ENCODE peak calls at places on chromosome 14, in six cellular contexts. Y is LHCN-M2; F is sciatic nerve; A is stimulated activated CD4-positive, alpha-beta T cell treated with anti-CD3 and anti-CD28 coated beads, Interleukin-4, amount 100 ng/mL, for 4 hours; Q is skeletal muscle cell; C is SHP77. M is an unnamed sample.

GRCh38 chr14:35045798-35046047 is 349 bp upstream of the FAM177A1 start:
- DNase-seq in Y (no peak), A (no peak), C (no peak), F (no peak), Q (no peak), M (no peak)

GRCh38 chr14:79551591-79551990 is 659.7 kb downstream of the DIO2 start:
- DNase-seq in F (no peak), C (no peak), Y (no peak), Q (no peak), A (no peak), M (no peak)

GRCh38 chr14:54465654-54466053 is 23.1 kb downstream of the GMFB start:
- DNase-seq in A (no peak), C (no peak), Q (no peak), F (no peak), Y (no peak), M (no peak)

GRCh38 chr14:99676657-99677056 is 7.4 kb upstream of the CYP46A1 start:
- DNase-seq in Q (no peak), A (no peak), C (no peak), Y (no peak), F (peak; percentile 57), M (no peak)

GRCh38 chr14:58414845-58415244 is 12.5 kb downstream of the TIMM9 start:
- DNase-seq in F (no peak), Q (no peak), Y (no peak), A (no peak), C (no peak), M (no peak)

GRCh38 chr14:102975662-102976061 is 53.2 kb downstream of the AMN start:
- DNase-seq in A (no peak), C (no peak), F (no peak), Y (no peak), Q (no peak), M (no peak)

GRCh38 chr14:76768671-76769500 is 7.6 kb downstream of the VASH1 start:
- DNase-seq in C (no peak), Q (no peak), A (no peak), Y (no peak), F (no peak), M (peak; percentile 75)

GRCh38 chr14:104510794-104511611 is 68.6 kb upstream of the C14orf180 start:
- DNase-seq in C (no peak), A (no peak), Y (no peak), F (no peak), Q (no peak), M (no peak)

GRCh38 chr14:38042356-38042755 is 165.3 kb upstream of the SSTR1 start:
- DNase-seq in F (peak; percentile 57), A (no peak), Y (peak; percentile 71), C (no peak), Q (peak; percentile 22), M (no peak)

GRCh38 chr14:99649643-99650042 is 4.7 kb downstream of the HHIPL1 start:
- DNase-seq in Q (no peak), C (no peak), Y (no peak), A (no peak), F (no peak), M (no peak)

GRCh38 chr14:55245657-55246268 is 25.5 kb upstream of the FBXO34 start:
- DNase-seq in C (no peak), Y (peak; percentile 23), A (no peak), F (no peak), Q (no peak), M (no peak)

GRCh38 chr14:56002876-56003625 is 115.2 kb upstream of the PELI2 start:
- DNase-seq in C (peak; percentile 7), F (no peak), A (no peak), Y (no peak), Q (no peak), M (no peak)

GRCh38 chr14:44163946-44164345 is 343.1 kb downstream of the FSCB start:
- DNase-seq in Q (peak; percentile 43), C (no peak), Y (no peak), F (no peak), A (no peak), M (no peak)

GRCh38 chr14:51750542-51750941 is 98.8 kb downstream of the FRMD6 start:
- DNase-seq in Y (no peak), A (no peak), C (no peak), Q (no peak), F (no peak), M (no peak)

GRCh38 chr14:54902521-54903420 is at the start of gene GCH1:
- DNase-seq in Y (peak; percentile 19), Q (no peak), A (peak; percentile 77), F (peak; percentile 71), C (peak; percentile 74), M (peak; percentile 81)

GRCh38 chr14:39491134-39491541 is 58.9 kb upstream of the FBXO33 start:
- DNase-seq in F (no peak), Q (no peak), C (peak; percentile 26), A (no peak), Y (peak; percentile 31), M (no peak)

GRCh38 chr14:81430284-81430683 is 30.2 kb upstream of the STON2 start:
- DNase-seq in C (no peak), Q (no peak), Y (no peak), F (no peak), A (no peak), M (no peak)

GRCh38 chr14:34359423-34360120 is 102.5 kb downstream of the SPTSSA start:
- DNase-seq in F (no peak), Y (no peak), Q (no peak), A (no peak), C (no peak), M (no peak)

GRCh38 chr14:97642631-97643030 is 845.4 kb downstream of the VRK1 start:
- DNase-seq in A (no peak), Q (no peak), C (no peak), F (no peak), Y (no peak), M (no peak)

GRCh38 chr14:75479770-75480600 is 42.3 kb upstream of the BATF start:
- DNase-seq in F (no peak), A (no peak), Q (no peak), Y (no peak), C (no peak), M (no peak)

GRCh38 chr14:101110729-101111619 is 207.5 kb upstream of the RTL1 start:
- DNase-seq in A (no peak), Y (no peak), C (no peak), F (peak; percentile 41), Q (no peak), M (peak; percentile 62)

GRCh38 chr14:100590726-100591452 is 3.7 kb upstream of the BEGAIN start:
- DNase-seq in F (peak; percentile 31), Q (no peak), A (no peak), C (no peak), Y (no peak), M (no peak)

GRCh38 chr14:59332727-59333126 is 132.5 kb downstream of the GPR135 start:
- DNase-seq in C (no peak), F (no peak), Q (peak; percentile 90), A (no peak), Y (peak; percentile 69), M (no peak)

GRCh38 chr14:69909831-69910550 is 30.8 kb downstream of the SMOC1 start:
- DNase-seq in Q (no peak), F (no peak), Y (no peak), C (no peak), A (no peak), M (no peak)

GRCh38 chr14:105060751-105061427 is 4.3 kb downstream of the GPR132 start:
- DNase-seq in C (no peak), F (peak; percentile 66), Y (no peak), Q (no peak), A (no peak), M (no peak)

GRCh38 chr14:33509927-33510535 is 440.8 kb downstream of the EGLN3 start:
- DNase-seq in A (no peak), F (no peak), C (no peak), Q (peak; percentile 85), Y (peak; percentile 0), M (no peak)